ENCODE peak calls at places on chromosomes 6 and 20, in eight cellular contexts. A is T1000; X is HS-5; I is gastrocnemius medialis; Y is NCI-H510A treated with DMSO at 0.1 percent for 48 hours; G is activated T-cell treated with anti-CD3 and anti-CD28 coated beads, Interleukin-2, amount 50 U/mL, for 24 hours; N is coronary artery; J is HT1080. R is an unnamed sample.

GRCh38 chr20:12053348-12053747 is 135.7 kb downstream of the BTBD3 start:
- DNase-seq in N (no peak), Y (no peak), X (peak), I (no peak), A (no peak), G (no peak), J (peak), R (peak)

GRCh38 chr20:17614176-17614811 is 44.4 kb downstream of the DSTN start:
- DNase-seq in Y (peak), G (peak), I (peak), N (peak), X (no peak), J (no peak), A (no peak), R (no peak)

GRCh38 chr6:88380083-88380482 is 213.9 kb upstream of the CNR1 start:
- DNase-seq in N (peak), I (peak), X (peak), A (peak), J (peak), Y (no peak), G (no peak), R (peak)

GRCh38 chr6:47080083-47080596 is 38.0 kb upstream of the ADGRF1 start:
- DNase-seq in N (no peak), X (no peak), I (no peak), Y (no peak), A (no peak), G (no peak), J (no peak), R (no peak)

GRCh38 chr6:127606131-127606562 is 29.2 kb downstream of the C6orf58 start:
- DNase-seq in Y (peak), I (no peak), N (no peak), J (peak), A (no peak), X (peak), G (no peak), R (no peak)

GRCh38 chr6:45652393-45652792 is 274.7 kb upstream of the SUPT3H start:
- DNase-seq in Y (no peak), J (no peak), A (no peak), X (no peak), I (no peak), N (no peak), G (no peak), R (no peak)

GRCh38 chr20:32727663-32728062 is 15.6 kb downstream of the COMMD7 start:
- DNase-seq in Y (no peak), X (peak), A (no peak), N (no peak), J (peak), G (no peak), I (no peak), R (no peak)

GRCh38 chr6:155381856-155382690 is 67.8 kb upstream of the TFB1M start:
- DNase-seq in A (no peak), N (no peak), Y (no peak), J (peak), I (no peak), X (peak), G (no peak), R (no peak)

GRCh38 chr20:61938839-61939690 is 126.6 kb downstream of the TAF4 start:
- DNase-seq in Y (no peak), G (no peak), X (no peak), A (no peak), J (no peak), I (peak), N (no peak), R (no peak)

GRCh38 chr6:170096803-170097504 is 193.9 kb downstream of the DLL1 start:
- DNase-seq in G (peak), A (no peak), J (no peak), N (no peak), X (no peak), I (peak), Y (no peak), R (no peak)

GRCh38 chr20:32906871-32907495 is 48.3 kb downstream of the EFCAB8 start:
- DNase-seq in Y (no peak), I (no peak), G (no peak), J (no peak), X (no peak), A (no peak), N (no peak), R (no peak)

GRCh38 chr6:52435345-52435744 is 15.2 kb downstream of the EFHC1 start:
- DNase-seq in G (no peak), Y (no peak), X (no peak), A (no peak), I (no peak), N (no peak), J (no peak), R (no peak)

R was measured in epithelial cell of prostate.